ENCODE peak calls at places on chromosomes 4 and X, in six cellular contexts. One of them, this sample, is unnamed.
A peak's percentile ranks its signal among the peaks of the same experiment; 100 is the strongest.

GRCh38 chr4:13984996-13985780 is 357.7 kb upstream of the BOD1L1 start:
- DNase-seq in NCI-H510A treated with DMSO at 0.1 percent for 48 hours: no peak
- DNase-seq in CD8-positive, alpha-beta T cell: no peak
- DNase-seq in NCI-H1417: no peak
- DNase-seq in NCI-H1092: no peak
- DNase-seq in right atrium auricular region: no peak
- DNase-seq in this sample: no peak

GRCh38 chrX:30495468-30495867 is 82.1 kb downstream of the TASL start:
- DNase-seq in NCI-H1417: no peak
- DNase-seq in right atrium auricular region: no peak
- DNase-seq in NCI-H510A treated with DMSO at 0.1 percent for 48 hours: no peak
- DNase-seq in CD8-positive, alpha-beta T cell: no peak
- DNase-seq in NCI-H1092: no peak
- DNase-seq in this sample: no peak

GRCh38 chr4:185318679-185319078 is 77.0 kb downstream of the LRP2BP start:
- DNase-seq in NCI-H1092: no peak
- DNase-seq in right atrium auricular region: no peak
- DNase-seq in CD8-positive, alpha-beta T cell: no peak
- DNase-seq in NCI-H1417: peak; percentile 70
- DNase-seq in NCI-H510A treated with DMSO at 0.1 percent for 48 hours: peak; percentile 24
- DNase-seq in this sample: no peak

GRCh38 chrX:68827848-68828562 is 816 bp upstream of the EFNB1 start:
- DNase-seq in NCI-H510A treated with DMSO at 0.1 percent for 48 hours: peak; percentile 33
- DNase-seq in CD8-positive, alpha-beta T cell: peak; percentile 70
- DNase-seq in NCI-H1092: peak; percentile 62
- DNase-seq in right atrium auricular region: peak; percentile 93
- DNase-seq in NCI-H1417: peak; percentile 83
- DNase-seq in this sample: peak; percentile 50

GRCh38 chrX:45711231-45711630 is 510.6 kb upstream of the DIPK2B start:
- DNase-seq in right atrium auricular region: no peak
- DNase-seq in NCI-H1092: no peak
- DNase-seq in NCI-H1417: no peak
- DNase-seq in NCI-H510A treated with DMSO at 0.1 percent for 48 hours: no peak
- DNase-seq in CD8-positive, alpha-beta T cell: no peak
- DNase-seq in this sample: no peak

GRCh38 chrX:136390921-136391320 is 90.2 kb downstream of the ADGRG4 start:
- DNase-seq in CD8-positive, alpha-beta T cell: no peak
- DNase-seq in NCI-H1417: no peak
- DNase-seq in right atrium auricular region: no peak
- DNase-seq in NCI-H1092: no peak
- DNase-seq in NCI-H510A treated with DMSO at 0.1 percent for 48 hours: no peak
- DNase-seq in this sample: no peak

GRCh38 chrX:16643160-16643559 is 6.8 kb upstream of the S100G start:
- DNase-seq in NCI-H1092: no peak
- DNase-seq in NCI-H510A treated with DMSO at 0.1 percent for 48 hours: no peak
- DNase-seq in CD8-positive, alpha-beta T cell: no peak
- DNase-seq in right atrium auricular region: no peak
- DNase-seq in NCI-H1417: peak; percentile 30
- DNase-seq in this sample: no peak

GRCh38 chrX:119505945-119506344 is 37.7 kb downstream of the SLC25A5 start:
- DNase-seq in CD8-positive, alpha-beta T cell: no peak
- DNase-seq in NCI-H510A treated with DMSO at 0.1 percent for 48 hours: no peak
- DNase-seq in right atrium auricular region: no peak
- DNase-seq in NCI-H1092: no peak
- DNase-seq in NCI-H1417: no peak
- DNase-seq in this sample: no peak

GRCh38 chrX:51461053-51462050 is 35.0 kb downstream of the NUDT11 start:
- DNase-seq in NCI-H1417: peak; percentile 76
- DNase-seq in NCI-H510A treated with DMSO at 0.1 percent for 48 hours: peak; percentile 0
- DNase-seq in NCI-H1092: peak; percentile 6
- DNase-seq in right atrium auricular region: no peak
- DNase-seq in CD8-positive, alpha-beta T cell: no peak
- DNase-seq in this sample: peak; percentile 8

GRCh38 chrX:40424259-40424658 is 156.5 kb upstream of the ATP6AP2 start:
- DNase-seq in right atrium auricular region: no peak
- DNase-seq in CD8-positive, alpha-beta T cell: no peak
- DNase-seq in NCI-H1417: no peak
- DNase-seq in NCI-H1092: no peak
- DNase-seq in NCI-H510A treated with DMSO at 0.1 percent for 48 hours: no peak
- DNase-seq in this sample: no peak